ENCODE peak calls at places on chromosomes 11 and 22, in nine cellular contexts. J, H, X, A, C, Z, O, S and Q are unnamed samples. For H3K4me1, the result is how much of the 10 kb centered on the place peaks cover.

GRCh38 chr11:79404325-79404724 is 36.5 kb downstream of the TENM4 start:
- DNase-seq in J (no peak), H (no peak), C (no peak), X (peak), O (peak), A (no peak), Z (no peak), S (no peak), Q (no peak)

GRCh38 chr11:113577356-113578163 is 102.4 kb upstream of the DRD2 start:
- DNase-seq in O (peak), Z (peak), C (no peak), H (peak), J (no peak), S (no peak), A (no peak), X (no peak), Q (peak)

GRCh38 chr11:46826310-46827044 is 19.6 kb downstream of the CKAP5 start:
- DNase-seq in C (peak), S (peak), O (peak), Z (peak), A (peak), H (peak), X (peak), J (peak), Q (peak)

GRCh38 chr11:111939836-111940604 is 2.9 kb downstream of the DIXDC1 start:
- DNase-seq in Z (no peak), C (peak), S (no peak), A (peak), O (peak), H (no peak), X (peak), J (no peak), Q (no peak)

GRCh38 chr22:31818481-31819392 is 64.9 kb downstream of the DEPDC5 start:
- DNase-seq in S (no peak), J (no peak), O (peak), H (no peak), X (no peak), Z (no peak), A (peak), C (peak), Q (no peak)

GRCh38 chr11:1161410-1162152 is 3.8 kb downstream of the MUC5AC start:
- DNase-seq in S (no peak), X (no peak), O (no peak), J (no peak), C (no peak), A (no peak), H (peak), Z (no peak), Q (peak)

GRCh38 chr22:23215294-23216204 is 35.2 kb downstream of the BCR start:
- DNase-seq in O (peak), C (peak), Z (no peak), S (no peak), H (no peak), J (peak), X (no peak), A (peak), Q (peak)

GRCh38 chr11:8719260-8720190 is 36.9 kb downstream of the RPL27A start:
- DNase-seq in Z (no peak), O (peak), X (peak), C (peak), A (peak), H (no peak), S (no peak), J (no peak), Q (peak)

GRCh38 chr11:14334193-14334592 is 24.8 kb downstream of the RRAS2 start:
- DNase-seq in C (no peak), A (no peak), Z (no peak), O (no peak), H (no peak), J (no peak), S (no peak), X (no peak), Q (no peak)

GRCh38 chr11:93517041-93517440 is 26.1 kb downstream of the SMCO4 start:
- DNase-seq in J (no peak), A (no peak), X (no peak), C (no peak), O (no peak), Z (no peak), H (no peak), S (no peak), Q (no peak)

GRCh38 chr22:23392420-23393121 is 187.5 kb downstream of the IGLL1 start:
- DNase-seq in O (no peak), A (no peak), X (no peak), Z (no peak), S (no peak), C (no peak), J (no peak), H (no peak), Q (no peak)

GRCh38 chr11:94511932-94512781 is at the start of gene C11orf97:
- DNase-seq in O (peak), S (peak), A (no peak), H (peak), C (peak), X (peak), Z (peak), J (peak), Q (peak)

GRCh38 chr11:76242004-76242779 is 35.9 kb upstream of the WNT11 start:
- DNase-seq in X (no peak), Z (no peak), C (no peak), H (no peak), O (no peak), A (no peak), S (no peak), J (no peak), Q (peak)

GRCh38 chr11:125494601-125494986 is 1.5 kb downstream of the FEZ1 start:
- DNase-seq in A (no peak), Z (no peak), J (no peak), X (peak), C (no peak), H (no peak), O (no peak), S (no peak), Q (no peak)
- H3K9ac ChIP-seq in A (peak), Z (peak), J (no peak), X (peak), C (no peak), H (no peak), O (peak), S (no peak), Q (no peak)

DNA sequence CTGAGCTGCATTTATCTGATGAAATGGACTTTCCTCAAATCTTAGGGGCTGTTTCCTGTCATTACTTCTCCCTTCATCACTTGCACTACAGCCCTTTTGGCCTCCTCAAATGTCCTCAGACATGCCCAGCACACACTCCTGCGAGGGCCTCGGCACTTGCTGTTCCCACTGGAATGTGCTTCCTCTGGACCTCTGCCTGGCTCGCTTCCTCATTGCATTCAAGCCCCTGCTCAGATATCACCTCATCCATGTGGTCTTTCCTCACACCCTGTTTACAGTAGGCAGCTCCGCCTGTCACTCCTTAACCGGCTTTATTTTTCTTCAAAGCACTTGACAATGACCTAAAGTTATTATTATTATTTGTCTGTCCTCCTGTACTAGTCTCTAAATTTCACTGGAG is 9.0 kb downstream of the NAT10 start:
- DNase-seq in X (no peak), Z (no peak), O (no peak), C (no peak), J (no peak), A (no peak), S (no peak), H (no peak), Q (no peak)
- H3K4me1 ChIP-seq in X (under half), Z (under half), O (under half), C (under half), J (under half), A (under half), S (under half), H (under half), Q (under half)

GRCh38 chr11:32385998-32386397 is 49.3 kb downstream of the WT1 start:
- DNase-seq in S (peak), C (peak), O (peak), X (peak), J (peak), Z (peak), A (peak), H (peak), Q (no peak)
- H3K27ac ChIP-seq in S (no peak), C (no peak), O (no peak), X (no peak), J (peak), Z (no peak), A (no peak), H (no peak), Q (no peak)

GRCh38 chr22:38699143-38699542 is 1.6 kb downstream of the JOSD1 start:
- DNase-seq in C (no peak), O (peak), X (no peak), Z (no peak), S (no peak), J (no peak), A (no peak), H (no peak), Q (no peak)

GRCh38 chr22:38699784-38700183 is 959 bp downstream of the JOSD1 start:
- DNase-seq in Z (no peak), S (peak), C (peak), A (peak), J (no peak), H (no peak), X (peak), O (peak), Q (no peak)

GRCh38 chr22:38700271-38700788 is 413 bp downstream of the JOSD1 start:
- DNase-seq in C (peak), O (peak), H (no peak), S (peak), X (peak), Z (no peak), J (peak), A (no peak), Q (peak)

GRCh38 chr22:38697055-38697980 is 3.4 kb downstream of the JOSD1 start:
- DNase-seq in O (peak), H (no peak), Z (no peak), S (peak), C (peak), X (peak), J (peak), A (peak), Q (no peak)

GRCh38 chr22:38698407-38699094 is 2.2 kb downstream of the JOSD1 start:
- DNase-seq in S (no peak), C (no peak), J (no peak), Z (no peak), X (no peak), O (no peak), H (no peak), A (no peak), Q (no peak)
- H3K9ac ChIP-seq in S (peak), C (peak), J (peak), Z (no peak), X (peak), O (peak), H (no peak), A (peak), Q (no peak)

GRCh38 chr11:62540804-62541671 is 5.6 kb downstream of the AHNAK start:
- DNase-seq in H (no peak), X (peak), A (no peak), S (peak), J (no peak), O (peak), C (no peak), Z (no peak), Q (no peak)
- H3K4me1 ChIP-seq in H (under half), X (half or more), A (half or more), S (half or more), J (half or more), O (half or more), C (half or more), Z (under half), Q (under half)

DNA sequence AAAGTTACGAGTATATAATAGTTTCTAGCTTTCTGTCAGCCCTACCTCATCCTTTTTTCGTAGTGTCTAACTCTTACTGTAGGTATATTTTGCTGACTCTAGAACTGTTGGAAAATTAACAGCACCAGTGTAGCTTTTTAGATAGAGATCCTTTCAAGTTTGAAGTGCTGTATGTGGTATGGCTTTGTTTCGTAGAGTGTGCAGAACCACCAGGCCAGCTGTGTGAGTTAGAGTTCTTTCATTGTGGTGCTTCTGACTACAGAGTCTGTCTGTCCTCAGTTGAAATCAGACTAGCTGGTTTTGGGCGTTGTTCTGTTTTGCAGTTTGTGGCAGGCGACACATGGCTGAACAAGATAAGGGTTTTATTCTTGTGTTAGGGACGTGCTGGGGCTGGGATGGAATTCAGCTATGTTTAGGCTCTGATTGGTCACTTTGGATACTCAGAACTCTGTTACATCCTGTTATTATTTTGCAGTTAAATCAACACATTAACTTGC is 3.2 kb downstream of the ARHGEF12 start:
- DNase-seq in Z (no peak), O (peak), X (peak), H (no peak), J (peak), S (peak), A (no peak), C (peak), Q (no peak)
- H3K27ac ChIP-seq in Z (no peak), O (peak), X (peak), H (no peak), J (peak), S (peak), A (peak), C (no peak), Q (peak)